ENCODE peak calls at places on chromosomes 6 and 20, in five cellular contexts. M, A, W, N and F are unnamed samples.

GRCh38 chr20:60055740-60056139 is 97.5 kb downstream of the CDH26 start:
- DNase-seq in W (no peak), A (no peak), M (peak; percentile 75), N (no peak), F (no peak)

GRCh38 chr20:61933951-61934715 is 131.5 kb downstream of the TAF4 start:
- DNase-seq in W (no peak), N (peak; percentile 90), A (no peak), M (no peak), F (no peak)

GRCh38 chr6:125201961-125202729 is 48.6 kb downstream of the TPD52L1 start:
- DNase-seq in W (peak; percentile 20), M (peak; percentile 79), A (no peak), N (no peak), F (no peak)

GRCh38 chr20:53866787-53867740 is 203.3 kb downstream of the BCAS1 start:
- DNase-seq in A (no peak), M (no peak), W (no peak), N (no peak), F (peak; percentile 91)

GRCh38 chr6:43276180-43277082 is 21.6 kb upstream of the SLC22A7 start:
- DNase-seq in M (no peak), W (no peak), N (no peak), A (no peak), F (no peak)

GRCh38 chr20:39773380-39774000 is 811.3 kb downstream of the DHX35 start:
- DNase-seq in M (no peak), N (no peak), W (no peak), A (no peak), F (no peak)

GRCh38 chr6:38846844-38847243 is 131.7 kb downstream of the DNAH8 start:
- DNase-seq in M (no peak), N (no peak), A (no peak), W (no peak), F (no peak)

GRCh38 chr6:28980797-28981390 is 24.2 kb downstream of the ZNF311 start:
- DNase-seq in A (peak; percentile 51), M (peak; percentile 70), W (peak; percentile 64), N (no peak), F (peak; percentile 93)

GRCh38 chr6:41462980-41463930 is 82.9 kb upstream of the FOXP4 start:
- DNase-seq in A (peak; percentile 81), W (peak; percentile 75), M (peak; percentile 83), N (no peak), F (peak; percentile 42)

GRCh38 chr20:25317351-25318075 is 69.6 kb downstream of the PYGB start:
- DNase-seq in A (no peak), M (peak; percentile 48), N (peak; percentile 64), W (peak; percentile 10), F (no peak)

GRCh38 chr6:158170656-158171081 is 2.5 kb downstream of the GTF2H5 start:
- DNase-seq in N (no peak), M (no peak), W (no peak), A (no peak), F (no peak)

GRCh38 chr6:168674595-168674994 is 233.6 kb downstream of the SMOC2 start:
- DNase-seq in W (no peak), N (no peak), M (peak; percentile 15), A (no peak), F (no peak)

GRCh38 chr6:144953552-144954240 is 668.6 kb downstream of the UTRN start:
- DNase-seq in W (no peak), A (no peak), M (no peak), N (no peak), F (no peak)

GRCh38 chr6:29696147-29697129 is 15.5 kb upstream of the ZFP57 start:
- DNase-seq in A (peak; percentile 52), N (no peak), M (no peak), W (no peak), F (no peak)

GRCh38 chr20:49753133-49753532 is 39.5 kb upstream of the B4GALT5 start:
- DNase-seq in W (no peak), A (no peak), N (no peak), M (no peak), F (peak; percentile 46)

GRCh38 chr20:50303573-50304500 is 113.2 kb downstream of the CEBPB start:
- DNase-seq in A (no peak), N (peak; percentile 57), M (peak; percentile 94), W (peak; percentile 88), F (no peak)

GRCh38 chr20:8749101-8749500 is 319.8 kb upstream of the PLCB4 start:
- DNase-seq in A (no peak), M (no peak), N (no peak), W (no peak), F (no peak)

GRCh38 chr6:90124904-90125510 is 171.6 kb downstream of the BACH2 start:
- DNase-seq in N (no peak), M (no peak), A (no peak), W (no peak), F (peak; percentile 53)

GRCh38 chr6:11043961-11044711 is at the start of gene ELOVL2:
- DNase-seq in W (no peak), N (no peak), M (no peak), A (peak; percentile 59), F (no peak)

GRCh38 chr20:46563170-46563847 is 12.9 kb upstream of the OCSTAMP start:
- DNase-seq in A (no peak), N (no peak), W (no peak), M (no peak), F (no peak)

GRCh38 chr6:108193835-108194234 is 28.0 kb downstream of the NR2E1 start:
- DNase-seq in M (no peak), W (no peak), N (no peak), A (no peak), F (no peak)

GRCh38 chr20:58889334-58890072 is 37.0 kb downstream of the GNAS start:
- DNase-seq in W (no peak), M (no peak), N (no peak), A (no peak), F (peak; percentile 34)

GRCh38 chr6:160042788-160043301 is 74.0 kb downstream of the IGF2R start:
- DNase-seq in W (no peak), M (no peak), A (no peak), N (no peak), F (no peak)

GRCh38 chr6:158605266-158605878 is 39.2 kb downstream of the DYNLT1 start:
- DNase-seq in A (peak; percentile 72), W (peak; percentile 51), M (peak; percentile 92), N (no peak), F (peak; percentile 67)

GRCh38 chr6:51057296-51057695 is 238.6 kb downstream of the TFAP2B start:
- DNase-seq in N (no peak), W (no peak), A (no peak), M (no peak), F (no peak)

GRCh38 chr6:51495016-51495805 is 592.2 kb downstream of the PKHD1 start:
- DNase-seq in W (no peak), M (peak; percentile 59), A (no peak), N (no peak), F (no peak)

GRCh38 chr20:17658648-17658993 is 23.4 kb downstream of the RRBP1 start:
- DNase-seq in M (peak; percentile 20), W (peak; percentile 8), A (no peak), N (no peak), F (no peak)

GRCh38 chr20:53597085-53597482 is 3.4 kb upstream of the ZNF217 start:
- DNase-seq in A (no peak), W (no peak), N (no peak), M (no peak), F (no peak)

GRCh38 chr20:2295886-2296544 is at the start of gene TGM3:
- DNase-seq in N (peak; percentile 56), W (no peak), A (no peak), M (no peak), F (no peak)

GRCh38 chr20:53091789-53092188 is 119.6 kb downstream of the TSHZ2 start:
- DNase-seq in N (no peak), W (no peak), A (no peak), M (no peak), F (no peak)

GRCh38 chr20:24842591-24843442 is 106.3 kb upstream of the CST7 start:
- DNase-seq in W (no peak), N (no peak), A (peak; percentile 61), M (no peak), F (peak; percentile 76)

GRCh38 chr6:115271001-115271400 is 789.7 kb downstream of the FRK start:
- DNase-seq in A (no peak), W (no peak), M (no peak), N (no peak), F (no peak)

GRCh38 chr6:2695464-2696095 is 55.1 kb downstream of the MYLK4 start:
- DNase-seq in N (no peak), W (no peak), M (no peak), A (peak; percentile 36), F (peak; percentile 19)
- TF ChIP-seq CTCF in N (peak; percentile 86), W (no peak), M (peak; percentile 15), A (peak; percentile 37), F (peak; percentile 73)

GRCh38 chr6:120230008-120230407 is 880.4 kb upstream of the MAN1A1 start:
- DNase-seq in N (no peak), M (no peak), W (no peak), A (no peak), F (peak; percentile 1)
- TF ChIP-seq CTCF in N (no peak), M (no peak), W (no peak), A (no peak), F (peak; percentile 33)

DNA sequence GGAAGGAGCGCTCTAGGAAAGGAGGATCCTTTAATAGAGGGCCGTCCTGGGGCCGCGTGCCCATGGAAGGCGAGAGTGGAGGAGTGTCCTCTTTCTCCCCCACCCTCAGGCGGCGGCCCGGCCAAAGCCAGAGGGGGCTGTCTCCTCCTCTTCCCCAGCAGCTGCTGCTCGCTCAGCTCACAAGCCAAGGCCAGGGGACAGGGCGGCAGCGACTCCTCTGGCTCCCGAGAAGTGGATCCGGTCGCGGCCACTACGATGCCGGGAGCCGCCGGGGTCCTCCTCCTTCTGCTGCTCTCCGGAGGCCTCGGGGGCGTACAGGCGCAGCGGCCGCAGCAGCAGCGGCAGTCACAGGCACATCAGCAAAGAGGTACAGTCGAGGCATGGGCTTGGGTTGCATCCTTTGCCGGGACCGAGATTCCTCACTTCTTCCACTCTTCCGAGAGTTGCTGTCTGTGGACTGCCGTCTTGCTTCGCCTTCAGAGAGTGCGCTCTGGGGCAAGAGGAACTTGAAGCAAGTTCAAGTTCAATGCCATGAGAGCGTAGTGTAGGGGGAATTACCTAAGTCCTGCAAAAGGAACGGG is at the start of gene LAMA2:
- DNase-seq in W (peak; percentile 83), A (no peak), M (peak; percentile 64), N (peak; percentile 94), F (no peak)
- TF ChIP-seq CTCF in W (peak; percentile 25), A (no peak), M (no peak), N (peak; percentile 52), F (no peak)

GRCh38 chr6:71386215-71386614 is 97.6 kb downstream of the OGFRL1 start:
- DNase-seq in W (no peak), M (no peak), N (no peak), A (no peak), F (no peak)

GRCh38 chr6:71385111-71385822 is 96.7 kb downstream of the OGFRL1 start:
- DNase-seq in N (no peak), M (no peak), W (no peak), A (no peak), F (no peak)

GRCh38 chr6:71387179-71387578 is 98.6 kb downstream of the OGFRL1 start:
- DNase-seq in W (no peak), A (no peak), M (no peak), N (no peak), F (no peak)

GRCh38 chr6:71383476-71383875 is 94.9 kb downstream of the OGFRL1 start:
- DNase-seq in M (no peak), W (no peak), A (no peak), N (no peak), F (peak; percentile 15)

GRCh38 chr6:71383891-71384489 is 95.4 kb downstream of the OGFRL1 start:
- DNase-seq in N (no peak), W (no peak), A (peak; percentile 8), M (no peak), F (peak; percentile 60)
- TF ChIP-seq CTCF in N (peak; percentile 96), W (peak; percentile 83), A (peak; percentile 46), M (peak; percentile 63), F (peak; percentile 93)